ENCODE peak calls at places on chromosomes 11 and 22, in six cellular contexts. X is A549, H is endothelial cell of umbilical vein, C is K562, B is HepG2, V is GM12878. F is an unnamed sample.

GRCh38 chr22:17271711-17272451 is 52.6 kb upstream of the ADA2 start:
- DNase-seq in X (no peak), H (no peak), C (no peak), B (no peak), V (no peak), F (no peak)

GRCh38 chr11:118917488-118918127 is 8.1 kb downstream of the BCL9L start:
- DNase-seq in X (peak; percentile 94), H (no peak), C (no peak), B (peak; percentile 74), V (no peak), F (peak; percentile 83)

GRCh38 chr22:37259540-37260029 is 15.5 kb upstream of the RAC2 start:
- DNase-seq in X (peak; percentile 57), H (peak; percentile 60), C (peak; percentile 46), B (no peak), V (no peak), F (no peak)

GRCh38 chr11:47354913-47355282 is 2.4 kb upstream of the MYBPC3 start:
- DNase-seq in X (no peak), H (no peak), C (no peak), B (no peak), V (no peak), F (no peak)

GRCh38 chr11:16280256-16280682 is 76.1 kb downstream of the SOX6 start:
- DNase-seq in X (peak; percentile 30), H (peak; percentile 55), C (peak; percentile 42), B (no peak), V (no peak), F (no peak)

GRCh38 chr11:66723693-66724092 is 5.3 kb downstream of the SPTBN2 start:
- DNase-seq in X (peak; percentile 26), H (no peak), C (no peak), B (no peak), V (no peak), F (no peak)

GRCh38 chr22:19615867-19616581 is 91.8 kb upstream of the CLDN5 start:
- DNase-seq in X (no peak), H (no peak), C (no peak), B (no peak), V (no peak), F (no peak)

GRCh38 chr11:85269109-85269508 is 358.0 kb downstream of the DLG2 start:
- DNase-seq in X (no peak), H (no peak), C (no peak), B (no peak), V (no peak), F (no peak)

GRCh38 chr11:95338430-95338991 is 107.5 kb upstream of the SESN3 start:
- DNase-seq in X (no peak), H (peak; percentile 62), C (no peak), B (no peak), V (no peak), F (no peak)

GRCh38 chr22:30192427-30192826 is 54.1 kb downstream of the LIF start:
- DNase-seq in X (no peak), H (peak; percentile 47), C (no peak), B (no peak), V (no peak), F (no peak)

GRCh38 chr11:47220401-47220821 is 5.6 kb downstream of the DDB2 start:
- DNase-seq in X (no peak), H (peak; percentile 90), C (no peak), B (peak; percentile 25), V (no peak), F (no peak)

GRCh38 chr11:65854161-65854592 is 3.8 kb downstream of the CFL1 start:
- DNase-seq in X (no peak), H (no peak), C (no peak), B (peak; percentile 67), V (no peak), F (no peak)

GRCh38 chr11:123258877-123259276 is 63.8 kb upstream of the CLMP start:
- DNase-seq in X (no peak), H (no peak), C (no peak), B (no peak), V (no peak), F (no peak)

GRCh38 chr11:8068605-8069221 is 12.3 kb upstream of the TUB start:
- DNase-seq in X (peak; percentile 17), H (peak; percentile 56), C (peak; percentile 42), B (peak; percentile 47), V (no peak), F (no peak)
- TF ChIP-seq MYC in X (no peak), H (no peak), C (no peak), B (no peak), V (no peak), F (no peak)

GRCh38 chr11:3130269-3131071 is 34.6 kb downstream of the OSBPL5 start:
- DNase-seq in X (peak; percentile 16), H (no peak), C (no peak), B (no peak), V (no peak), F (no peak)
- TF ChIP-seq MYC in X (no peak), H (no peak), C (no peak), B (no peak), V (no peak), F (no peak)

GRCh38 chr11:78228467-78228866 is 39.7 kb downstream of the USP35 start:
- DNase-seq in X (peak; percentile 60), H (peak; percentile 82), C (peak; percentile 52), B (peak; percentile 65), V (peak; percentile 51), F (peak; percentile 79)

GRCh38 chr11:78226684-78227680 is 38.3 kb downstream of the USP35 start:
- DNase-seq in X (no peak), H (no peak), C (no peak), B (no peak), V (peak; percentile 43), F (no peak)

GRCh38 chr11:78229106-78229505 is 40.4 kb downstream of the USP35 start:
- DNase-seq in X (no peak), H (no peak), C (no peak), B (no peak), V (no peak), F (no peak)

GRCh38 chr11:78230161-78230877 is 41.6 kb downstream of the USP35 start:
- DNase-seq in X (no peak), H (no peak), C (no peak), B (no peak), V (no peak), F (no peak)

DNA sequence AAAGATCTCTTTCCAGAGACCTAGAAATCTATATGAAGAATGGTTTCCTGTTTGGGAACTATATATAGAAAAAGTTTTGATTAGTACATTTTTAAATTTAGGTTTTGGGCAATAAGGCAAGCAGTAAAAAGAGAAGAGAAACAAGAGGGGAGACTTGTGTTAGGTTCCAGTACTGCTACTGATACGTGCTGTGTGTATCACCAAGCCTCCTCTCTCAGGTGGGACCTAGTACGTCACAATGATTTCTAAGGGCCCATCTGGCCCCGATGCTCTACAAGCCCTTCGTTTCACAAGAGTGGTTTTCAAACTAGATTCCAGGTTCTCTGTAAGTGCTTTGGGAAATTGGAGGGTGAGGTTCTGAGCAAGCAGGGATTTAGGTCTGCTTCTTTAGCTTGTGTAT is 39.2 kb downstream of the USP35 start:
- DNase-seq in X (no peak), H (no peak), C (no peak), B (no peak), V (no peak), F (no peak)
- TF ChIP-seq MYC in X (no peak), H (no peak), C (no peak), B (no peak), V (no peak), F (no peak)

DNA sequence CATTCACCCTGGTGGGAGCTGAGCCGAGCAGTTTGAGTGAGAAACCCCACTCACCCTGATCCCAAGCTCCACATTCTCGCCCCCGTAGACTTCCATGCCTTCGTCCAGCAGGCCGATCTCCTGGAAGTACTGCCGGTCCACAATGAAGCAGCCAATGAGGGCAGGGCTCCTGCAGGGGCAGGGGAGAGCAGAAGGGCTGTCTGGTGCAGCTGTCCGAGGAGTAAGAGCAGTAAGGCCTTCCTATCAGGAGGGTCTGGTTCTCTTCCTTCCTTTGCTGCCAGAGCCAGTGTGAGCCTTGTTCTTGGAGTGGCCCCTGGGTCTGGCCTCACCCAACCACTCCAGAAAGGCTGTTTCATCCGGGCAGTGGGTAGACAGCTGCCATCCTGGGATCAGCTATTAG is 19.4 kb upstream of the CSNK2A3 start:
- DNase-seq in X (no peak), H (no peak), C (no peak), B (no peak), V (no peak), F (no peak)
- TF ChIP-seq MYC in X (no peak), H (no peak), C (no peak), B (no peak), V (no peak), F (no peak)

DNA sequence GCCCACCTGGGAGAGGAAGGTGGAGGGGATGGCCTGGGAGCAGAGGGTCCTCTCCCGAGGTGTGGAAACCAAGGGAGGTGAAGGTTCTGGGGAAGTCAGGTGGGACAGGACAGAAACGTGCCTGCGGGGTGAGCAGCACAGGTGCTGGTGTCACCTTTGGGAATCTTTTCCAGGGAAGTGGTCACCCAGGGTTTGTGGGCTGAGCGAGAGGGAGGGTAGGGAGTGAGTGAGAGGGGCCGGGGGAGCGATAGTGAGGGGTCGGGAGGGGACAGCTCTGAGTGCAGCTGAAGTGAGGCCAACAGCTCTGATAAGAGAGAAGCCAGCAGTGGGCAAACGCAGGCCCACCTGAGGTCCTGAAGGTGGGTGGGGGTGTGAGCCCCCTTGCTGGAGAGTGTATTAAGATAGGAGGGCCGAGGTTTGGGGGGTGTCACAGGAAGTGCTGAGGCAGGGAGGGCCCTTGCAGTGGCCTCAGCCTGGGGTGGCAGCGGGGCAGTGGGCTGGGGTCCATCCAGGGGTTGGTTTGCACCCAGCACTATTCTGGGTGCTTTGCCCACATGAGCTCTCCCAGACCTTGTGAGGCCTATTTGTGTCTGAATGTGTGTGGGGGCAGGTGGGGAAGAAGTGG is 1.6 kb upstream of the SHANK3 start:
- DNase-seq in X (no peak), H (no peak), C (peak; percentile 1), B (no peak), V (no peak), F (no peak)
- TF ChIP-seq MYC in X (no peak), H (no peak), C (no peak), B (no peak), V (no peak), F (no peak)

F was measured in NB4.